ENCODE peak calls at places on chromosomes 7 and 10, in eight cellular contexts. A is heart right ventricle; Y is fibroblast of lung; W is cardiac muscle cell; Q is CD4-positive, CD25-positive, alpha-beta regulatory T cell; O is HepG2; F is tibial nerve; P is Panc1. X is an unnamed sample.

GRCh38 chr7:98251844-98252639 is at the start of gene TECPR1:
- DNase-seq in W (peak; percentile 93), F (peak; percentile 89), Q (peak; percentile 92), A (peak; percentile 95), Y (peak; percentile 89), O (peak; percentile 90), P (peak; percentile 52), X (peak; percentile 82)

GRCh38 chr7:111384065-111384891 is 178.0 kb downstream of the IMMP2L start:
- DNase-seq in Y (peak; percentile 45), Q (no peak), F (no peak), P (peak; percentile 28), A (no peak), O (no peak), W (peak; percentile 40), X (peak; percentile 71)

GRCh38 chr7:156735861-156736260 is 95.3 kb downstream of the RNF32 start:
- DNase-seq in Y (peak; percentile 19), F (no peak), Q (no peak), A (no peak), W (no peak), P (no peak), O (no peak), X (no peak)

GRCh38 chr10:119457966-119458766 is 84.4 kb downstream of the RGS10 start:
- DNase-seq in Y (no peak), A (no peak), W (no peak), O (no peak), P (no peak), F (no peak), Q (no peak), X (no peak)

GRCh38 chr7:74656421-74656910 is 1.1 kb upstream of the GTF2I start:
- DNase-seq in Y (peak; percentile 35), O (peak; percentile 51), F (no peak), A (peak; percentile 68), P (no peak), W (peak; percentile 30), Q (peak; percentile 21), X (no peak)

GRCh38 chr7:106371629-106372028 is 86.8 kb upstream of the NAMPT start:
- DNase-seq in O (no peak), F (no peak), A (no peak), W (no peak), Y (no peak), P (no peak), Q (no peak), X (no peak)

GRCh38 chr10:107966817-107967216 is 802.3 kb upstream of the SORCS1 start:
- DNase-seq in P (no peak), A (no peak), W (no peak), F (no peak), O (no peak), Q (no peak), Y (peak; percentile 30), X (no peak)

GRCh38 chr7:50762337-50762736 is 20.4 kb downstream of the GRB10 start:
- DNase-seq in F (no peak), P (no peak), Q (no peak), W (no peak), O (no peak), Y (no peak), A (no peak), X (peak; percentile 79)

GRCh38 chr10:53619678-53620077 is 847.1 kb upstream of the MBL2 start:
- DNase-seq in W (no peak), A (no peak), P (no peak), Y (peak; percentile 19), Q (no peak), O (peak; percentile 0), F (no peak), X (peak; percentile 60)

GRCh38 chr7:94323872-94324271 is 70.8 kb upstream of the COL1A2 start:
- DNase-seq in O (no peak), Y (no peak), A (no peak), W (no peak), Q (no peak), P (no peak), F (no peak), X (no peak)

GRCh38 chr7:117470777-117471176 is 9.0 kb upstream of the CFTR start:
- DNase-seq in O (no peak), W (no peak), F (no peak), P (no peak), A (peak; percentile 61), Q (no peak), Y (no peak), X (no peak)

GRCh38 chr7:51186531-51186930 is 130.1 kb downstream of the COBL start:
- DNase-seq in O (no peak), A (peak; percentile 43), Y (peak; percentile 5), F (no peak), W (peak; percentile 2), Q (no peak), P (no peak), X (no peak)

GRCh38 chr7:7843972-7844371 is 124.6 kb upstream of the GLCCI1 start:
- DNase-seq in Q (no peak), O (no peak), P (no peak), F (no peak), Y (no peak), A (no peak), W (no peak), X (no peak)

GRCh38 chr10:44569193-44570091 is 184.5 kb upstream of the CXCL12 start:
- DNase-seq in O (no peak), Q (no peak), Y (peak; percentile 97), A (peak; percentile 35), F (no peak), W (peak; percentile 94), P (no peak), X (no peak)

GRCh38 chr7:14125998-14126397 is 136.5 kb upstream of the ETV1 start:
- DNase-seq in P (peak; percentile 30), Q (no peak), W (no peak), Y (peak; percentile 8), O (no peak), A (no peak), F (no peak), X (no peak)

GRCh38 chr7:92244803-92245486 is 769 bp downstream of the KRIT1 start:
- DNase-seq in A (no peak), O (no peak), Y (no peak), W (peak; percentile 30), Q (no peak), P (no peak), F (no peak), X (no peak)

GRCh38 chr10:48792687-48793096 is 108.0 kb downstream of the WDFY4 start:
- DNase-seq in A (no peak), O (no peak), F (no peak), P (no peak), Y (peak; percentile 87), W (peak; percentile 53), Q (no peak), X (peak; percentile 82)

GRCh38 chr7:88806280-88807037 is 10.9 kb upstream of the TEX47 start:
- DNase-seq in Q (no peak), O (no peak), A (no peak), W (no peak), F (no peak), Y (no peak), P (no peak), X (no peak)

DNA sequence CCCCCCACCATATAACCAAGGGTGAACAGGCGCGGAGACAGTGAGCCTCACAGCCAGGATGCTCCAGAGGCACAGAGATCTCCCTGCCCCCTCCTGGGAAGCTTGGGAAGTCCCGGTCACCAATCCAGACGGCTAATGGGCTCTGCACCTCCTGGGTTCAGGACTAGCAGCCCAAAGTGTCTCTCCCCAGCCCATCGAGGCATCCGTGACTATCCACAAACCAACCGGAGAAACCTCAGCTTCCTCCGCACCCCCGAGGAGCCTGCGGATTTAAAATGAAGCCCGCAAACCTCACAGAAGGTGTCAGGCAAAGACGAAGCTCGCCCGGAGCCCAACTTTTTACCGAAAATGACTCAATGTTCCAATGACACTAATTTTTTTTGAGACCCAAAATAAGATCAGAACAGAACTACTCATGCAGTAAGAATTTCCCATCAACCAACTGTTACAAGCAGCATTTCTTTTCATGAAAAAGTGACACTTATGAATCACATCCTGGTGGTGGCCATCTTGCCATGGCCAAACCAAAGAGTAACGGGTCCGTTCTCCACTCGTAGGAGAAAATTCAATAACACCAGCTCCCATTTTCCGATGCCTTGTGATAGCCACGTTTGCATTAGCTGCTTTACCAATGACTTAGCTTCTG is 6.0 kb downstream of the PDGFA start:
- DNase-seq in A (no peak), W (peak; percentile 40), P (no peak), Q (no peak), O (no peak), F (no peak), Y (peak; percentile 85), X (peak; percentile 79)
- H3K27ac ChIP-seq in A (no peak overlapping the region), W (no peak overlapping the region), P (no peak overlapping the region), Q (no peak overlapping the region), O (no peak overlapping the region), F (peak overlapping the region; percentile 91), Y (peak overlapping the region; percentile 46), X (no peak overlapping the region)

GRCh38 chr10:28560617-28561016 is 27.7 kb downstream of the WAC start:
- DNase-seq in O (no peak), Q (no peak), P (no peak), F (no peak), W (no peak), A (no peak), Y (no peak), X (no peak)

GRCh38 chr10:28561531-28561930 is 28.6 kb downstream of the WAC start:
- DNase-seq in P (no peak), W (no peak), O (no peak), A (no peak), Y (no peak), Q (no peak), F (no peak), X (no peak)

GRCh38 chr10:28558923-28559508 is 26.1 kb downstream of the WAC start:
- DNase-seq in Y (no peak), A (no peak), O (no peak), F (no peak), P (no peak), Q (no peak), W (no peak), X (peak; percentile 5)

GRCh38 chr10:28558186-28558585 is 25.3 kb downstream of the WAC start:
- DNase-seq in W (no peak), Y (no peak), P (no peak), F (no peak), Q (no peak), O (no peak), A (no peak), X (no peak)

GRCh38 chr10:28559661-28560060 is 26.7 kb downstream of the WAC start:
- DNase-seq in Y (peak; percentile 61), F (no peak), A (no peak), W (no peak), P (no peak), Q (no peak), O (no peak), X (peak; percentile 91)
- H3K4me1 ChIP-seq in Y (peaks cover 3% of the 10 kb centered on the region), F (peaks cover 12% of the 10 kb centered on the region), A (peaks cover 69% of the 10 kb centered on the region), W (peaks cover 51% of the 10 kb centered on the region), P (no peaks in the 10 kb centered on the region), Q (peaks cover 52% of the 10 kb centered on the region), O (peaks cover 5% of the 10 kb centered on the region), X (peaks cover 27% of the 10 kb centered on the region)

DNA sequence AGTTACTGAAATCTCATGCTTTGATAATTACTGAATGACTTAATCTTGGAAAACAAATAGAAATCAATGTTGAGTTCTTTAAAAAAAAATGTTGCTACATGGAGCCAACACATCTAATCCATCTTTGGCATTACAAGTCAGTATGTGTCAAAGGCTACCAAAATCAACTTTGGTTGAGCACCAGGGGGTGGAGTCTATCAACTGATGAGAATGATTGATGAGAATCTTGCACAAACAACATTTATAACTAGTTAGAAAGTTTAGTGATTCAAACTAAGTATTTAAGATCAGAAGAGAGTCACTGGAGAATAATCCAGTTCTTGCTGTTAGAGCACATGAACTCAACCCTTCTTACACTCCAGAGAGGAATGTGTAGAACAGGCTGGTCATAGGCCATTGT is 70.5 kb upstream of the LRRC17 start:
- DNase-seq in O (no peak), W (no peak), P (no peak), Q (no peak), F (no peak), A (no peak), Y (peak; percentile 55), X (no peak)
- H3K27me3 ChIP-seq in O (no peaks in the 10 kb centered on the region), W (no peaks in the 10 kb centered on the region), P (no peaks in the 10 kb centered on the region), Q (no peaks in the 10 kb centered on the region), F (no peaks in the 10 kb centered on the region), A (no peaks in the 10 kb centered on the region), Y (no peaks in the 10 kb centered on the region), X (no peaks in the 10 kb centered on the region)

GRCh38 chr7:70693690-70694356 is 438.1 kb upstream of the GALNT17 start:
- DNase-seq in F (peak; percentile 49), P (no peak), Q (no peak), A (peak; percentile 67), O (no peak), W (peak; percentile 63), Y (peak; percentile 70), X (no peak)
- H3K27ac ChIP-seq in F (peak overlapping the region; percentile 87), P (no peak overlapping the region), Q (no peak overlapping the region), A (peak overlapping the region; percentile 40), O (no peak overlapping the region), W (no peak overlapping the region), Y (no peak overlapping the region), X (no peak overlapping the region)

X was measured in foreskin keratinocyte.